ENCODE peak calls at places on chromosome 3, in four cellular contexts. Q, D, N and X are unnamed samples.

GRCh38 chr3:195450731-195451229 is 8.0 kb upstream of the ACAP2 start:
- DNase-seq in N (no peak), Q (no peak), D (peak; percentile 69), X (no peak)

GRCh38 chr3:79497447-79498111 is 270.2 kb downstream of the ROBO1 start:
- DNase-seq in N (no peak), Q (peak; percentile 23), D (no peak), X (peak; percentile 62)

GRCh38 chr3:12569836-12570235 is 12.9 kb downstream of the MKRN2 start:
- DNase-seq in N (no peak), Q (no peak), D (no peak), X (no peak)

GRCh38 chr3:161415506-161416231 is 44.4 kb upstream of the SPTSSB start:
- DNase-seq in D (peak; percentile 10), N (peak; percentile 89), Q (no peak), X (no peak)

GRCh38 chr3:31613131-31613626 is 80.5 kb downstream of the STT3B start:
- DNase-seq in N (no peak), Q (no peak), D (no peak), X (no peak)

GRCh38 chr3:41638381-41638780 is 323.5 kb downstream of the ULK4 start:
- DNase-seq in D (no peak), N (no peak), Q (no peak), X (no peak)

GRCh38 chr3:160569874-160570273 is 4.5 kb upstream of the KPNA4 start:
- DNase-seq in Q (no peak), N (no peak), D (no peak), X (no peak)

GRCh38 chr3:190017575-190018288 is 103.0 kb downstream of the P3H2 start:
- DNase-seq in N (peak; percentile 72), Q (peak; percentile 36), D (no peak), X (no peak)

GRCh38 chr3:140078940-140079339 is 144.0 kb downstream of the CLSTN2 start:
- DNase-seq in D (no peak), Q (no peak), N (no peak), X (no peak)

GRCh38 chr3:177777699-177778098 is 580.4 kb upstream of the TBL1XR1 start:
- DNase-seq in Q (peak; percentile 42), N (no peak), D (no peak), X (peak; percentile 40)

GRCh38 chr3:22257252-22257651 is 506.2 kb upstream of the ZNF385D start:
- DNase-seq in D (no peak), N (no peak), Q (no peak), X (no peak)

GRCh38 chr3:8629151-8630021 is 15.2 kb downstream of the SSUH2 start:
- DNase-seq in D (peak; percentile 25), N (peak; percentile 38), Q (no peak), X (peak; percentile 80)

GRCh38 chr3:111244760-111245159 is 173.1 kb downstream of the NECTIN3 start:
- DNase-seq in D (no peak), Q (no peak), N (no peak), X (no peak)

GRCh38 chr3:183554377-183554776 is 1.1 kb downstream of the KLHL6 start:
- DNase-seq in Q (no peak), D (no peak), N (no peak), X (peak; percentile 63)

GRCh38 chr3:105885261-105885660 is 16.4 kb upstream of the CBLB start:
- DNase-seq in Q (no peak), D (no peak), N (no peak), X (no peak)

GRCh38 chr3:55242921-55243320 is 244.2 kb downstream of the WNT5A start:
- DNase-seq in D (no peak), Q (no peak), N (no peak), X (no peak)

GRCh38 chr3:141498592-141499223 is 11.9 kb downstream of the RASA2 start:
- DNase-seq in D (peak; percentile 38), N (no peak), Q (no peak), X (peak; percentile 31)

GRCh38 chr3:123758081-123758564 is 126.0 kb downstream of the MYLK start:
- DNase-seq in D (no peak), Q (no peak), N (no peak), X (no peak)

GRCh38 chr3:58839964-58840363 is 173.4 kb upstream of the FAM3D start:
- DNase-seq in D (no peak), N (no peak), Q (no peak), X (no peak)

GRCh38 chr3:127456471-127457093 is 134.0 kb downstream of the TPRA1 start:
- DNase-seq in Q (no peak), N (no peak), D (no peak), X (no peak)

GRCh38 chr3:146555311-146555710 is 10.9 kb upstream of the PLSCR1 start:
- DNase-seq in D (no peak), Q (no peak), N (no peak), X (no peak)

GRCh38 chr3:61414456-61414855 is 146.9 kb upstream of the PTPRG start:
- DNase-seq in D (no peak), Q (no peak), N (no peak), X (peak; percentile 33)

GRCh38 chr3:152385761-152386160 is 117.0 kb downstream of the MBNL1 start:
- DNase-seq in Q (no peak), N (no peak), D (no peak), X (no peak)

GRCh38 chr3:51983578-51984268 is 388 bp downstream of the ACY1 start:
- DNase-seq in N (no peak), D (no peak), Q (no peak), X (no peak)

GRCh38 chr3:136818191-136818850 is 605 bp upstream of the SLC35G2 start:
- DNase-seq in Q (peak; percentile 15), D (peak; percentile 29), N (no peak), X (peak; percentile 44)

GRCh38 chr3:145013931-145014330 is 1042.3 kb downstream of the DIPK2A start:
- DNase-seq in Q (no peak), D (no peak), N (no peak), X (no peak)

GRCh38 chr3:45644467-45645201 is 44.6 kb upstream of the SACM1L start:
- DNase-seq in D (no peak), N (no peak), Q (peak; percentile 18), X (no peak)

GRCh38 chr3:93988764-93989163 is 8.8 kb downstream of the ARL13B start:
- DNase-seq in D (no peak), Q (no peak), N (no peak), X (no peak)

GRCh38 chr3:141465221-141465620 is 21.6 kb upstream of the RASA2 start:
- DNase-seq in D (no peak), N (no peak), Q (no peak), X (no peak)

GRCh38 chr3:126543457-126544090 is 15.2 kb downstream of the C3orf22 start:
- DNase-seq in Q (no peak), D (no peak), N (no peak), X (no peak)

GRCh38 chr3:81744366-81744765 is 17.1 kb downstream of the GBE1 start:
- DNase-seq in N (peak; percentile 67), Q (peak; percentile 31), D (peak; percentile 25), X (no peak)

GRCh38 chr3:52052831-52053306 is 3.5 kb downstream of the DUSP7 start:
- DNase-seq in Q (peak; percentile 63), D (peak; percentile 84), N (no peak), X (peak; percentile 63)

GRCh38 chr3:193630005-193630404 is 37.0 kb downstream of the OPA1 start:
- DNase-seq in N (no peak), Q (no peak), D (no peak), X (no peak)

GRCh38 chr3:32153414-32154016 is 47.1 kb downstream of the GPD1L start:
- DNase-seq in D (no peak), Q (no peak), N (no peak), X (no peak)

GRCh38 chr3:172289583-172289982 is 158.7 kb downstream of the GHSR start:
- DNase-seq in Q (peak; percentile 31), D (peak; percentile 30), N (no peak), X (peak; percentile 22)
- TF ChIP-seq CTCF in Q (peak; percentile 24), D (peak; percentile 14), N (peak; percentile 51), X (peak; percentile 70)

DNA sequence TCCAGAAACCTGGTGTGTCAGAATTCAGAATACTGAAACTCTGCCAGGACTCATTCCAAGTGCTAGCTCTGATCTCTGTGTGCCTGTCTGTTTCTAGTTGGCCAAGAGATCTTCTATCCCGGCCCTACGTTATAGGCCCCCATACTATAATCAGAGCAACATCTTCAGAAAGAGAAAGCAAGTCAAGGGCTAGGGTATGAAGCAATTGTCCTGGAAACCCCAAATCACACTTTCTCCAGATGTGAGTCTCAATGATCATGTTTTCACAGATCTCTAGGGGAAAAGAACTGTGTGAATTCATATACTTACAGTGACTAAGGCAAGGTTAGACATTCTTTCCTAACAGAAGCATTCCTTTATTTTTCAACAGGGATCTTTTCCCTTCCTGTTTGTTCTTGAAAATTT is 309.7 kb downstream of the SLC9A9 start:
- DNase-seq in Q (no peak), N (peak; percentile 12), D (no peak), X (peak; percentile 24)
- TF ChIP-seq CTCF in Q (no peak), N (no peak), D (no peak), X (no peak)

GRCh38 chr3:15666277-15666676 is 64.7 kb downstream of the BTD start:
- DNase-seq in Q (no peak), N (no peak), D (no peak), X (no peak)
- TF ChIP-seq CTCF in Q (no peak), N (no peak), D (no peak), X (no peak)

DNA sequence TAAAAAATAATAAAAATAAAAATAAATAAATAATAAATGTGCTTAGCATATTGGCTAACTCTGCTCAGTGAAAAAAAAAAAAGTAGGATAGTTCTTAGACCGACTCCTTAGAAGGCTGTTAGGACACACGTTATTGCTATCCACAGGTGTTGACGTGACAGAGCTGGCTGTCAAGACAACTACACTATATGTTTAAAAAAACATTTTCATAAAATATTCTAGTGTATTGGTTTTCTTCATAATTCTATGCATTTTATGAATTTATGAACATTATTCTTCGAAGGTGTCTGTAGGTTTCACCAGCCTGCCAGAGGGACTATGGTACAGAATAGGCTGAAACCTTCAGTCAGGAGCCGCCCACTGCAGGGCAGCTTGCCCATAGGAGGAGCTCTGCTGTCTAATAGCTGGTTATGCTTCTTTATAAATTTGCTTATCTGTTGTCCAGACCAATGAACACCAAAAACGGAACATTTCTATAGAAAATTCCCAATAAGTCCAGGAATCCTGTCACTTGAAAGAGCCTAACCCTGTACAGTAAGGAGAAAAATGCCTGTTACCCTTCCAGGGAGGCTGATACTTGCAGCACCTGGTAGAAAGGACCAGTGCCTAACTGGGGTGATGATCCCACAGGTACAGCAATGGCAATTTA is 9.1 kb downstream of the TM4SF1 start:
- DNase-seq in Q (no peak), N (no peak), D (no peak), X (no peak)
- TF ChIP-seq CTCF in Q (no peak), N (no peak), D (no peak), X (no peak)

GRCh38 chr3:17982211-17982880 is 239.9 kb upstream of the TBC1D5 start:
- DNase-seq in D (no peak), Q (no peak), N (no peak), X (no peak)

GRCh38 chr3:17974206-17974841 is 231.9 kb upstream of the TBC1D5 start:
- DNase-seq in Q (no peak), N (no peak), D (no peak), X (no peak)

GRCh38 chr3:17979911-17980310 is 237.5 kb upstream of the TBC1D5 start:
- DNase-seq in D (no peak), N (no peak), Q (peak; percentile 53), X (no peak)

GRCh38 chr3:17983106-17983505 is 240.7 kb upstream of the TBC1D5 start:
- DNase-seq in D (no peak), Q (no peak), N (no peak), X (no peak)

DNA sequence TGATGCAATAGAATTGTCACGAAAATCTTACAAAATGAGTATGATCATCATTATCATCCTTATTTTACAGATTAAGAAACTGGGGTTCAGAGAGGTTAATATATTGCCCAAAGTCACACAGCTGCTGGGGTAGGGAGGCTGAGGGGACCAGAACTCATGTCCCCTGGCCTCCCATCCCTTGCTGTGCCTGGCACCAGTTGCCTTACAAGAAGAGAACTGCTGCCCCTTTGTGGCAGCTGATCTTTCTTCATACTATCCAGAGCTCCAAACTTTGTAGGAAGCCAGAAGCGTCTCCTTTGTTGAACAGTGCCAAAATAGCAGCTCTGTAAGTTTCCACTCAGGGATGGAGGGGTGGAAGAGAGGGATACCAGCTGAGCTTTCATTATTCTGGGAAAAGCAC is 236.8 kb upstream of the TBC1D5 start:
- DNase-seq in N (no peak), Q (peak; percentile 47), D (no peak), X (no peak)
- TF ChIP-seq CTCF in N (no peak), Q (no peak), D (no peak), X (no peak)